ENCODE peak calls at places on chromosomes 13 and 19, in nine cellular contexts. A is PC-3, B is GM23248, K is GM23338, T is neural progenitor cell, I is HCT116, V is SK-N-SH, M is MM.1S, S is OCI-LY7. Z is an unnamed sample.

GRCh38 chr13:101785858-101786257 is 333.4 kb downstream of the ITGBL1 start:
- DNase-seq in T (peak), K (peak), S (peak), V (peak), B (peak), M (peak), I (peak), A (peak), Z (peak)

GRCh38 chr19:42150353-42150752 is 18.1 kb upstream of the POU2F2 start:
- DNase-seq in T (no peak), M (no peak), I (no peak), K (no peak), V (peak), S (no peak), A (no peak), B (no peak), Z (no peak)

GRCh38 chr13:93982189-93982918 is 497.1 kb downstream of the DCT start:
- DNase-seq in T (no peak), M (no peak), I (no peak), A (no peak), B (no peak), S (no peak), K (no peak), V (no peak), Z (no peak)

GRCh38 chr13:21310220-21310619 is 133.8 kb downstream of the MRPL57 start:
- DNase-seq in B (no peak), S (no peak), A (peak), T (no peak), K (no peak), I (no peak), V (no peak), M (no peak), Z (no peak)

GRCh38 chr19:3146677-3147100 is 10.9 kb downstream of the GNA15 start:
- DNase-seq in I (no peak), T (peak), M (peak), V (peak), A (peak), B (no peak), S (peak), K (peak), Z (no peak)

GRCh38 chr13:20101467-20102316 is 59.2 kb downstream of the GJA3 start:
- DNase-seq in V (no peak), S (no peak), A (peak), T (no peak), M (no peak), B (no peak), I (no peak), K (no peak), Z (no peak)

GRCh38 chr13:79541426-79542049 is 60.6 kb downstream of the NDFIP2 start:
- DNase-seq in S (peak), I (peak), A (peak), V (peak), K (peak), M (peak), B (peak), T (peak), Z (peak)

GRCh38 chr13:57418067-57418677 is 213.4 kb upstream of the PCDH17 start:
- DNase-seq in M (peak), S (no peak), A (no peak), T (no peak), B (no peak), K (no peak), V (no peak), I (no peak), Z (no peak)

GRCh38 chr19:43470288-43470687 is 4.9 kb upstream of the LYPD3 start:
- DNase-seq in B (peak), V (peak), I (no peak), K (peak), M (no peak), A (peak), T (no peak), S (no peak), Z (no peak)

GRCh38 chr19:30890033-30890432 is 459.2 kb downstream of the TSHZ3 start:
- DNase-seq in T (no peak), V (no peak), S (no peak), A (no peak), I (no peak), M (no peak), B (no peak), K (no peak), Z (no peak)

GRCh38 chr13:103130681-103131210 is 64.5 kb upstream of the SLC10A2 start:
- DNase-seq in A (no peak), M (peak), S (no peak), K (no peak), V (no peak), B (no peak), I (no peak), T (no peak), Z (peak)

GRCh38 chr19:8113017-8113416 is 36.4 kb downstream of the FBN3 start:
- DNase-seq in S (no peak), B (no peak), A (peak), V (no peak), I (no peak), M (no peak), T (no peak), K (peak), Z (peak)

GRCh38 chr13:20149762-20150161 is 11.1 kb downstream of the GJA3 start:
- DNase-seq in T (no peak), S (no peak), M (no peak), V (no peak), I (no peak), A (no peak), K (no peak), B (no peak), Z (no peak)

GRCh38 chr13:97219226-97219625 is 2.9 kb upstream of the MBNL2 start:
- DNase-seq in A (no peak), M (no peak), K (no peak), S (no peak), T (no peak), B (no peak), I (no peak), V (no peak), Z (no peak)

GRCh38 chr19:35295792-35296462 is 4.0 kb downstream of the MAG start:
- DNase-seq in K (peak), V (no peak), I (no peak), S (peak), A (no peak), T (no peak), B (no peak), M (peak), Z (no peak)

GRCh38 chr19:48844472-48844871 is 8.2 kb upstream of the HSD17B14 start:
- DNase-seq in B (peak), V (peak), K (peak), S (no peak), I (peak), M (no peak), T (peak), A (peak), Z (no peak)

GRCh38 chr13:79491715-79492114 is 10.8 kb downstream of the NDFIP2 start:
- DNase-seq in K (no peak), M (no peak), T (no peak), S (no peak), V (no peak), I (no peak), A (peak), B (peak), Z (no peak)

GRCh38 chr13:91572944-91573535 is 174.6 kb downstream of the GPC5 start:
- DNase-seq in B (no peak), S (no peak), A (peak), T (no peak), I (no peak), K (no peak), M (no peak), V (no peak), Z (no peak)

GRCh38 chr13:71514900-71515598 is 352.0 kb downstream of the DACH1 start:
- DNase-seq in B (no peak), K (no peak), A (no peak), S (no peak), V (no peak), I (no peak), T (no peak), M (no peak), Z (no peak)

GRCh38 chr19:16355293-16356043 is 30.8 kb downstream of the KLF2 start:
- DNase-seq in I (no peak), B (peak), T (no peak), S (no peak), A (no peak), M (no peak), K (no peak), V (no peak), Z (peak)

GRCh38 chr13:48494874-48495273 is 38.0 kb downstream of the RCBTB2 start:
- DNase-seq in B (no peak), T (no peak), K (no peak), V (no peak), M (no peak), S (no peak), I (no peak), A (no peak), Z (no peak)

GRCh38 chr13:46665243-46665629 is 112.3 kb downstream of the LRCH1 start:
- DNase-seq in T (no peak), I (no peak), M (no peak), V (no peak), S (no peak), B (no peak), K (no peak), A (no peak), Z (no peak)

GRCh38 chr13:62290542-62290941 is 874.9 kb upstream of the PCDH20 start:
- DNase-seq in S (no peak), T (no peak), B (no peak), V (no peak), A (no peak), K (no peak), I (no peak), M (no peak), Z (no peak)

GRCh38 chr13:32989331-32989730 is 26.9 kb upstream of the KL start:
- DNase-seq in S (no peak), K (no peak), V (no peak), B (no peak), I (no peak), T (no peak), A (no peak), M (no peak), Z (no peak)

GRCh38 chr19:39498262-39499081 is at the start of gene DLL3:
- DNase-seq in V (peak), T (peak), I (no peak), S (peak), K (peak), M (no peak), B (peak), A (peak), Z (peak)

GRCh38 chr13:95296326-95296939 is 4.8 kb downstream of the ABCC4 start:
- DNase-seq in B (peak), S (peak), V (peak), K (peak), M (peak), A (peak), T (peak), I (peak), Z (peak)

GRCh38 chr13:91017031-91017668 is 330.3 kb upstream of the MIR17HG start:
- DNase-seq in T (peak), A (peak), V (peak), K (peak), M (peak), S (peak), B (peak), I (peak), Z (peak)

GRCh38 chr13:98110749-98111148 is 32.1 kb upstream of the FARP1 start:
- DNase-seq in T (no peak), B (no peak), K (no peak), V (no peak), I (no peak), M (no peak), S (no peak), A (no peak), Z (no peak)

GRCh38 chr19:19602136-19602712 is 16.3 kb downstream of the PBX4 start:
- DNase-seq in T (no peak), V (no peak), M (no peak), I (no peak), B (no peak), A (no peak), S (no peak), K (no peak), Z (no peak)

GRCh38 chr19:19602713-19603320 is 15.7 kb downstream of the PBX4 start:
- DNase-seq in V (no peak), T (no peak), B (no peak), I (no peak), K (peak), A (no peak), S (no peak), M (no peak), Z (no peak)

GRCh38 chr19:19600793-19601346 is 17.6 kb downstream of the PBX4 start:
- DNase-seq in B (no peak), V (no peak), T (no peak), S (no peak), I (no peak), K (no peak), A (no peak), M (no peak), Z (no peak)

GRCh38 chr19:19597809-19598306 is 20.6 kb downstream of the PBX4 start:
- DNase-seq in V (no peak), T (no peak), B (no peak), S (no peak), A (no peak), M (no peak), I (no peak), K (no peak), Z (no peak)

DNA sequence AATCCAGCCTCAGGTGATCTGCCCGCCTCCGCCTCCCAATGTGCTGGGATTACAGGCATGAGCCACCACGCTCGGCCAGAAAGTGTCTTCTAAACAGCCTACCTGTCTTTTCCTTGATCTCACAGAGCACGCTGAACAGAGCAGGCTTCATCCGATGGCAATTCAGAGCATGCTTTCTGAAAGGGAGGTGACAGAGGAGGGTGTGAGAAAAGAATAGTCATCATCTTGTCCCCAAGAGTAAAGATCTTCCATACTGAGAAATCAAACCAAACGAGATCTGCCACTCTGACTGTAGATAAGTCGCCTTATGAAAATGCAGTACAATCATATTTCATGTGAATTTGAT is 19.3 kb downstream of the PBX4 start:
- DNase-seq in T (no peak), K (no peak), V (no peak), I (no peak), M (no peak), S (no peak), B (no peak), A (no peak), Z (no peak)
- H3K4me3 ChIP-seq in T (no peak), K (no peak), V (no peak), I (no peak), M (no peak), S (no peak), B (no peak), A (no peak), Z (no peak)

DNA sequence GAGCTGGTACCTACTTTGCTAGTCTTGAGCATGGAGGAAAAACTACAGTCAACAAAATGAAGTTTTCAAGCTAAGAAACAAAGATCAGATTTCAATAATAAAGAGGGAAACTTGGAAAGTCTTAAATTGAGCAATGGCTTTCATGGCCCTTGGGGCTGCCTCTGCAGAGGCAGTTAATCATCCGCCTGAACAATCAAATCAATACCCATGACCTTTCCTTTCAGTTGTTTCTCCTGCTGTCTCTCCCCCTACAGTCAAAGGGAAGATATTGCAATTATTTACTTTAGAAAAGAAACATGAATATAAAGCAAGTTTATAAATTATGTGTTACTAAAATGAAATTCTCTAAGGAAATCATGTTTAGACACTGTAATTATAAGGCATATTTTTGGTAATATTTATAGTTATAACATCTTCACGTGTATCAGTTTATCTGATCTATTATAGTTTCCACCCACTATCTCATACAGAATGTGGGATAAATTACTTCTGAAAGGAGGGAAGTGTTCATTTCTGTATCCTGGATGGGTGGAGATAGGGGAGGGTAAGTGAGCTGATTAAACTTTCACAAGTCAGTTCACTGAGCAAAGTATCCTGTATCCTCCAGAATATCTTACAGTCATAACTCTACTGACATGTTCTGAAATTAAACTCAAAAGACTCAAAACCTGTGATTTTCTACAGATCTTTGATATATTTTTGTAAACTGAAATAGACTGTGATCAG is 72.4 kb upstream of the TSC22D1 start:
- DNase-seq in K (peak), S (no peak), I (peak), B (peak), V (peak), A (peak), T (no peak), M (no peak), Z (peak)
- TF ChIP-seq EZH2phosphoT487 in K (no peak), S (no peak), I (no peak), B (no peak), V (no peak), A (no peak), T (no peak), M (no peak), Z (no peak)

GRCh38 chr19:51025809-51026553 is 435 bp downstream of the KLK11 start:
- DNase-seq in I (no peak), M (no peak), V (peak), S (no peak), K (no peak), T (no peak), A (no peak), B (no peak), Z (no peak)

GRCh38 chr19:51026554-51026831 is at the start of gene KLK11:
- DNase-seq in T (no peak), K (no peak), M (no peak), I (no peak), S (no peak), V (no peak), B (no peak), A (peak), Z (no peak)

GRCh38 chr19:51023946-51024345 is 2.5 kb downstream of the KLK11 start:
- DNase-seq in B (no peak), I (no peak), K (no peak), S (no peak), V (no peak), A (no peak), M (no peak), T (no peak), Z (no peak)

GRCh38 chr19:51025401-51025800 is 1.0 kb downstream of the KLK11 start:
- DNase-seq in B (no peak), S (no peak), T (no peak), V (peak), M (no peak), A (no peak), K (no peak), I (no peak), Z (no peak)

DNA sequence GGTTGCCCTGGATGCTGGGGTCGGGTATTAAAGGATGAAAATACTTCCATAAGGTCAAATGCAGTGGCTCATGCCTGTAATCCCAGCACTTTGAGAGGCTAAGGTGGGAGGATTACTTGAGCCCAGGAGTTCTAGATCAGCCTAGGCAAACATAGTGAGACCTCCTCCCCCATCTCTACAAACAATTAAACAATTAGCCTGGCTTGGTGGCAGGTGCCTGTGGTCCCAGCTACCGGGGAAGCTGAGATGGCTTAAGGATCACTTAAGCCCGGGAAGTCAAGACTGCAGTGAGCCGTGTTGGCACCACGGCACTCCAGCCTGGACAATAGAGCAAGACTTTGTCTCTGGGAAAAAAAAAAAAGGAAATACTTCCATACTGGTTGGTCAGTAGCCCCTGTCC is 1.5 kb downstream of the KLK11 start:
- DNase-seq in K (no peak), I (no peak), B (no peak), A (no peak), V (no peak), T (no peak), S (no peak), M (no peak), Z (no peak)
- H3K27ac ChIP-seq in K (no peak), I (no peak), B (no peak), A (no peak), V (no peak), T (no peak), S (no peak), M (no peak), Z (no peak)

DNA sequence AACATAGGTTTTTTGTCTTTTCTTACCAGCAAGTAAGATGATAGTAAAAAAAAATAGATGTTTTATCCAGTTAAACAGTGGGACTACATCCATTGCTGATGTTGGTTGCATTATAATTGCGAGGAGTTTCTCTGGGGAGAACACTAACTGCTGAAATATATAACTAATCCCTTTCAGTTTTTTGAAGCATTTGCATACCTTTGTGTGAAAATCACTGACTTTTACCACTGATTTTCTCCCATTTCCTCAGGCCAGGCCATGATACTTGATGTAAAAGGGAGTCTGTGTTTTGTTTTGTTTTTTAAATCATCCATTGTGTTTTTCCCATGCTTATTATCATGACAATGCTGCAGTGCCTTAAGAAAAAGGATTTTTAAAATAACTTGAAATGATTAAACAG is 699.5 kb downstream of the PCDH9 start:
- DNase-seq in K (peak), B (no peak), I (no peak), M (no peak), V (no peak), S (no peak), T (no peak), A (no peak), Z (no peak)
- H3K4me3 ChIP-seq in K (peak), B (no peak), I (no peak), M (no peak), V (no peak), S (no peak), T (no peak), A (no peak), Z (no peak)

DNA sequence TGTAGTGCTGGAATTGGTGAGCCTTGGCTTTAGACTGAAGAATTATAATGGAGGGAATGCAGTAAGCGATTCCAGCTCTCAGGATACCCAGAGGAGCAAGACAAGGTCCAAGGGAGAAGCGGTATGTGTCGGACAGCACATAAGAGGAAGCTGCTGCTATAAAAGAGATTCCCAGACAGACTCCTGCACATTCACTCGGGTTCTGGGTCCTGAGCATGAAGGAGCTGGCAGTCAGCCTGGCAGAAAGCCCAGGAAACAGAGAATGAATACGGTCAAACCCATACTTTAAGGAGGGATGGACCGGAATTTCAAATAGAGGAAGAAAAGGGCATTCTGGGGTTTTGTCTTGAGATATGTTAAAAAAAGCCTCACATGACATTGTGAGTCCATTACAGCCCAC is 308.3 kb downstream of the DNAJC15 start:
- DNase-seq in B (no peak), V (no peak), I (no peak), M (no peak), K (no peak), A (no peak), T (peak), S (no peak), Z (peak)
- TF ChIP-seq EZH2phosphoT487 in B (no peak), V (no peak), I (no peak), M (no peak), K (no peak), A (no peak), T (no peak), S (no peak), Z (no peak)

Z was measured in hepatocyte.